ENCODE peak calls at places on chromosomes 5 and 9, in four cellular contexts. One of them, this sample, is unnamed.
A peak's percentile ranks its signal among the peaks of the same experiment; 100 is the strongest.

GRCh38 chr5:57495285-57495684 is 12.7 kb upstream of the ACTBL2 start:
- DNase-seq in mesenchymal stem cell: no peak
- DNase-seq in mesendoderm: no peak
- DNase-seq in neuronal stem cell: no peak
- DNase-seq in this sample: no peak

GRCh38 chr5:34487202-34487879 is 168.8 kb upstream of the RAI14 start:
- DNase-seq in neuronal stem cell: no peak
- DNase-seq in mesenchymal stem cell: peak; percentile 93
- DNase-seq in mesendoderm: no peak
- DNase-seq in this sample: peak; percentile 88

GRCh38 chr5:148957591-148958202 is 105.2 kb downstream of the SH3TC2 start:
- DNase-seq in neuronal stem cell: peak; percentile 46
- DNase-seq in mesenchymal stem cell: peak; percentile 50
- DNase-seq in mesendoderm: peak; percentile 72
- DNase-seq in this sample: peak; percentile 65

GRCh38 chr9:99825158-99826046 is 3.7 kb downstream of the NR4A3 start:
- DNase-seq in mesendoderm: no peak
- DNase-seq in mesenchymal stem cell: no peak
- DNase-seq in neuronal stem cell: no peak
- DNase-seq in this sample: no peak

GRCh38 chr5:127434588-127434987 is 82.9 kb upstream of the PRRC1 start:
- DNase-seq in mesendoderm: no peak
- DNase-seq in mesenchymal stem cell: no peak
- DNase-seq in neuronal stem cell: no peak
- DNase-seq in this sample: no peak

GRCh38 chr5:71482132-71482531 is 26.7 kb downstream of the BDP1 start:
- DNase-seq in mesendoderm: no peak
- DNase-seq in neuronal stem cell: no peak
- DNase-seq in mesenchymal stem cell: peak; percentile 28
- DNase-seq in this sample: no peak

GRCh38 chr9:83444110-83444509 is 94.1 kb downstream of the FRMD3 start:
- DNase-seq in mesenchymal stem cell: no peak
- DNase-seq in neuronal stem cell: no peak
- DNase-seq in mesendoderm: no peak
- DNase-seq in this sample: peak; percentile 18

GRCh38 chr5:25028994-25029393 is 384.2 kb upstream of the CDH10 start:
- DNase-seq in neuronal stem cell: no peak
- DNase-seq in mesendoderm: no peak
- DNase-seq in mesenchymal stem cell: peak; percentile 3
- DNase-seq in this sample: no peak

GRCh38 chr5:73417307-73418035 is 31.1 kb downstream of the FOXD1 start:
- DNase-seq in mesendoderm: no peak
- DNase-seq in neuronal stem cell: no peak
- DNase-seq in mesenchymal stem cell: peak; percentile 60
- DNase-seq in this sample: no peak

GRCh38 chr5:73415617-73416016 is 33.0 kb downstream of the FOXD1 start:
- DNase-seq in mesendoderm: no peak
- DNase-seq in mesenchymal stem cell: no peak
- DNase-seq in neuronal stem cell: no peak
- DNase-seq in this sample: no peak

GRCh38 chr5:73415171-73415570 is 33.4 kb downstream of the FOXD1 start:
- DNase-seq in neuronal stem cell: no peak
- DNase-seq in mesendoderm: no peak
- DNase-seq in mesenchymal stem cell: no peak
- DNase-seq in this sample: no peak

GRCh38 chr5:73411927-73412596 is 36.5 kb downstream of the FOXD1 start:
- DNase-seq in mesendoderm: peak; percentile 13
- DNase-seq in neuronal stem cell: no peak
- DNase-seq in mesenchymal stem cell: no peak
- DNase-seq in this sample: peak; percentile 11

GRCh38 chr5:73412597-73412988 is 36.0 kb downstream of the FOXD1 start:
- DNase-seq in mesendoderm: peak; percentile 53
- DNase-seq in mesenchymal stem cell: no peak
- DNase-seq in neuronal stem cell: no peak
- DNase-seq in this sample: no peak
- H2AK5ac ChIP-seq in mesendoderm: no peak overlapping the region
- H2AK5ac ChIP-seq in mesenchymal stem cell: no peak overlapping the region
- H2AK5ac ChIP-seq in neuronal stem cell: no peak overlapping the region
- H2AK5ac ChIP-seq in this sample: no peak overlapping the region

GRCh38 chr5:175275748-175276147 is 168.2 kb downstream of the DRD1 start:
- DNase-seq in mesendoderm: no peak
- DNase-seq in mesenchymal stem cell: no peak
- DNase-seq in neuronal stem cell: no peak
- DNase-seq in this sample: no peak
- H2AK5ac ChIP-seq in mesendoderm: no peak overlapping the region
- H2AK5ac ChIP-seq in mesenchymal stem cell: no peak overlapping the region
- H2AK5ac ChIP-seq in neuronal stem cell: no peak overlapping the region
- H2AK5ac ChIP-seq in this sample: no peak overlapping the region

GRCh38 chr9:70421020-70421271 is 6.5 kb upstream of the KLF9 start:
- DNase-seq in mesendoderm: no peak
- DNase-seq in neuronal stem cell: no peak
- DNase-seq in mesenchymal stem cell: no peak
- DNase-seq in this sample: no peak
- H2AK5ac ChIP-seq in mesendoderm: no peak overlapping the region
- H2AK5ac ChIP-seq in neuronal stem cell: peak overlapping the region; percentile 92
- H2AK5ac ChIP-seq in mesenchymal stem cell: peak overlapping the region; percentile 84
- H2AK5ac ChIP-seq in this sample: no peak overlapping the region

GRCh38 chr9:121268598-121269029 is 652 bp downstream of the GSN start:
- DNase-seq in neuronal stem cell: no peak
- DNase-seq in mesenchymal stem cell: no peak
- DNase-seq in mesendoderm: peak; percentile 49
- DNase-seq in this sample: peak; percentile 45
- H2AK5ac ChIP-seq in neuronal stem cell: peak overlapping the region; percentile 51
- H2AK5ac ChIP-seq in mesenchymal stem cell: peak overlapping the region; percentile 6
- H2AK5ac ChIP-seq in mesendoderm: no peak overlapping the region
- H2AK5ac ChIP-seq in this sample: peak overlapping the region; percentile 10

DNA sequence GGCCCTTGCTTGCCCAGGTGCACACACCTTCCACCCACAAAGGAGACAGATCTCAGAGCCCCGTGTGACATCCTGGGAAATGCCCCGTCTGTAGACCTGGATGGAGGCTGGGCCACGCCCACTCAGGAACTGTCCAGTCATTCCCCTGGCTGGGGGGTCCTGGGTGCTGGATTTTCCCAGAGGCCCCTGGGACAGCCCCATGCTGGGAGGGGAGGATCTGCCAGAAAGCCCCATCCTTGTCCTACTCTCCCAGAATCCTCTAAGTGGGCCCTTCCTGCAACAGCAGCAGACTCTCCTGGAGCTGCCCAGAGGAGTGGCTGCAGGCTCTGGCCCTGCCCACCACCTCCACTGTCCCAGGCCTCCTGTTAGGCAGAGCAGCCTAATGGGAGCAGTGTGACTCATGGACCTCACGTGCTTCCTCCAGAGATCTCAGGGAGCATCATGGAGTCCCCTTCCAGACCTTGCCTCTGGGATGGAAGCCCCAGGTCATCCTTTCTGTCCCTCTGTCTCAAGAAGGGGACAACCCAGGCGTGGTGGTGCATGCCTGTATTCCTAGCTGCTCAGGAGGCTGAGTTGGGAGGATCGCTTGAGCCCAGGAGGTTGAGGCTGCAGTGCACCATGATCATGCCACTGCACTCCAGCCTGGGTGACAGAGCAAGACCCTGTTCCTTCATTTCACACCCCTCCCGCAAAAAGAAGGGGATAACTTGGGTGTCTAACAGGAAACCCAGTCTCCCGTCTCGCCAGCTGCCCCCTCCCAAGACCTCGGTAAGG is 51.7 kb downstream of the JADE2 start:
- DNase-seq in mesenchymal stem cell: peak; percentile 87
- DNase-seq in mesendoderm: peak; percentile 60
- DNase-seq in neuronal stem cell: no peak
- DNase-seq in this sample: peak; percentile 48
- H2AK5ac ChIP-seq in mesenchymal stem cell: no peak overlapping the region
- H2AK5ac ChIP-seq in mesendoderm: no peak overlapping the region
- H2AK5ac ChIP-seq in neuronal stem cell: peak overlapping the region; percentile 28
- H2AK5ac ChIP-seq in this sample: no peak overlapping the region

GRCh38 chr5:31359839-31360238 is 166.4 kb downstream of the CDH6 start:
- DNase-seq in mesendoderm: no peak
- DNase-seq in mesenchymal stem cell: no peak
- DNase-seq in neuronal stem cell: no peak
- DNase-seq in this sample: no peak
- H2AK5ac ChIP-seq in mesendoderm: no peak overlapping the region
- H2AK5ac ChIP-seq in mesenchymal stem cell: peak overlapping the region; percentile 16
- H2AK5ac ChIP-seq in neuronal stem cell: no peak overlapping the region
- H2AK5ac ChIP-seq in this sample: no peak overlapping the region

DNA sequence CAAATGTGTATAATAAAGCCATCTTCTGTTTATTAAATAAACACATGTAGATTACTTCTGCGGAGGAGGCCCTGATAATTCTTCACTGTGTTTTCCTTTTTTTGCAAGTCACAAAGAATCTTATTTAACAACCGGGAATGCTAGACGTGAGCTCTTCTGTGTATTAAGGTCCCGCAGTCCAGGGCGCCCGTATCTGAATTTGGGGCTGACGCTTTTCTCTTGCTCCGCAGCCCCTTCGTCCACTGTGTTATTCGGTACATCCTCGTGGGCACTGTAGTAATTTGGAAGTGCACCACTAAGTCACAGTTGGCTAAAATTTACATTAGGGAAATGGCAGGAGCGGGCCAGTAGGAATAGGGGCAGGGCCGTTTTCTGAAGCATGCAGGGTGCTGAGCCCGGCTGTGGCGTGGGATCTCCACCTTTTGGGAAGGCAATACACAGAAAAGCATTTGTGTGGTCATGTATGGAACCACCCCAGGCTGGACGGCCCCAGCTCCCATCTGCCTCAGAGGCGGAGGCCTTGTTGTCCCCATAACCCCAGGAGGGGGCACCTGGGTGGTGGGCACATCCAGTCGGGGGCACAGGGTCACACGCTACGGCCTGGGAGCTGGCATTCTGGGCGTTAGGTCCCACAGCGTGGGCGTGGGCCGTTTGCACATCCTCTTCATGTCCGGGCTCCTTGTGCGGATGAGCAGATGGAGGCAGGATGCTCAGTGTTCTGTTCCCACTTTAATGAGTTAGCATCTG is 258.7 kb upstream of the IRX4 start:
- DNase-seq in mesenchymal stem cell: no peak
- DNase-seq in mesendoderm: no peak
- DNase-seq in neuronal stem cell: no peak
- DNase-seq in this sample: no peak
- H2AK5ac ChIP-seq in mesenchymal stem cell: no peak overlapping the region
- H2AK5ac ChIP-seq in mesendoderm: no peak overlapping the region
- H2AK5ac ChIP-seq in neuronal stem cell: no peak overlapping the region
- H2AK5ac ChIP-seq in this sample: no peak overlapping the region

GRCh38 chr5:154446183-154447073 is 631 bp downstream of the SAP30L start:
- DNase-seq in neuronal stem cell: peak; percentile 57
- DNase-seq in mesendoderm: peak; percentile 65
- DNase-seq in mesenchymal stem cell: peak; percentile 83
- DNase-seq in this sample: peak; percentile 67

GRCh38 chr5:154447074-154447725 is 1.4 kb downstream of the SAP30L start:
- DNase-seq in mesendoderm: no peak
- DNase-seq in mesenchymal stem cell: no peak
- DNase-seq in neuronal stem cell: no peak
- DNase-seq in this sample: no peak

GRCh38 chr5:154445422-154446182 is at the start of gene SAP30L:
- DNase-seq in mesenchymal stem cell: peak; percentile 95
- DNase-seq in mesendoderm: peak; percentile 96
- DNase-seq in neuronal stem cell: peak; percentile 94
- DNase-seq in this sample: peak; percentile 99

GRCh38 chr5:154444559-154445421 is 1.0 kb upstream of the SAP30L start:
- DNase-seq in mesendoderm: peak; percentile 37
- DNase-seq in neuronal stem cell: no peak
- DNase-seq in mesenchymal stem cell: peak; percentile 21
- DNase-seq in this sample: no peak

DNA sequence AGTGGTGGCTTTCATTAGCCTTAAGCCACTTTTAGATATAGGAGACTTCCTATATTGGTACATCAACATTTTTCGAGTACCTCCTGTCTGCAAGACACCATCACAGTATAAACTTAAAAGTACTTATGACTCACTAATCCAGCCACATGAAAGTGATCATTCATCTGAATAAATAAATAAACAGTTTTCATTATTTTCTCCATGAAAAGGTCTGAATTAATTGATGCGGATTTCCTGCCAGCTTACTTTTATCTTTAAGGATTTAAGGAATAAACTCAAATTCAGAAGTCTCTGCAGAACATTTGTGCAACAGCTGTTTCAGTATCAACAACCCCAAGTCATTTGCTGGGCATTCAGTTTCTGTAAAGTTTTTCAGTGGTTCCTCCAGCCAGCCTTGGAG is 4.0 kb downstream of the SAP30L start:
- DNase-seq in mesenchymal stem cell: peak; percentile 37
- DNase-seq in mesendoderm: no peak
- DNase-seq in neuronal stem cell: no peak
- DNase-seq in this sample: no peak
- H2AK5ac ChIP-seq in mesenchymal stem cell: no peak overlapping the region
- H2AK5ac ChIP-seq in mesendoderm: no peak overlapping the region
- H2AK5ac ChIP-seq in neuronal stem cell: no peak overlapping the region
- H2AK5ac ChIP-seq in this sample: no peak overlapping the region

GRCh38 chr9:130117376-130117775 is 54.8 kb upstream of the NCS1 start:
- DNase-seq in mesendoderm: no peak
- DNase-seq in mesenchymal stem cell: no peak
- DNase-seq in neuronal stem cell: no peak
- DNase-seq in this sample: no peak
- H2AK5ac ChIP-seq in mesendoderm: no peak overlapping the region
- H2AK5ac ChIP-seq in mesenchymal stem cell: peak overlapping the region; percentile 89
- H2AK5ac ChIP-seq in neuronal stem cell: no peak overlapping the region
- H2AK5ac ChIP-seq in this sample: no peak overlapping the region

DNA sequence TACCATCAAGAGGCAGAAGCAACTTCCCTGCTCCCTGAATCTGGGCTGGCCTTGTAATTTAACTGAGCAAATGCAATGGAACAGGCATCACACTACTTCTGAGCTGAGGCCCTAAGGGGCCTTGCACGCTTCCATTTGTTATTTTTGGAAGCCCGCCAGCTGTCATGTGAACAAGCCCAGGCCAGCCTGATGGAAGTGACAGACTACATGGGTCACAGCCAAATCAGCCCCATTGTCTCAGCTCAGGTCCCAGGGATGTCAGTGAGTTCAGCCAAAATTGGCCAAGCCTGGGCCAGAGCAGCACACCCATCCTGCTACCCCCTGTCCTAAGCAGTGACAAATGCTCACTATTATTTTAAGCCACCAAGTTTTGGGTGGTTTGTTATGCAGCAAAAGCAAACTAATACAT is 72.8 kb downstream of the PRRT1B start:
- DNase-seq in mesendoderm: no peak
- DNase-seq in mesenchymal stem cell: peak; percentile 22
- DNase-seq in neuronal stem cell: no peak
- DNase-seq in this sample: no peak
- H2AK5ac ChIP-seq in mesendoderm: no peak overlapping the region
- H2AK5ac ChIP-seq in mesenchymal stem cell: no peak overlapping the region
- H2AK5ac ChIP-seq in neuronal stem cell: no peak overlapping the region
- H2AK5ac ChIP-seq in this sample: no peak overlapping the region

This sample was measured in trophoblast cell.